ENCODE peak calls at places on chromosomes 16 and 17, in five cellular contexts. P is Caco-2; J is stimulated activated CD4-positive, alpha-beta T cell treated with anti-CD3 and anti-CD28 coated beads, Interleukin-1b, Interleukin-23, amount 100 ng/mL, for 4 hours; A is suprapubic skin; T is endothelial cell. Z is an unnamed sample.
A peak's percentile ranks its signal among the peaks of the same experiment; 100 is the strongest.

GRCh38 chr17:65855245-65855644 is 293.8 kb upstream of the AXIN2 start:
- DNase-seq in J (no peak), A (no peak), T (no peak), P (no peak), Z (no peak)

GRCh38 chr16:76228546-76229146 is 48.6 kb upstream of the CNTNAP4 start:
- DNase-seq in J (no peak), A (no peak), P (no peak), T (no peak), Z (no peak)

GRCh38 chr17:38663125-38663751 is 11.5 kb downstream of the EPOP start:
- DNase-seq in A (no peak), P (peak; percentile 95), T (peak; percentile 85), J (peak; percentile 36), Z (no peak)

GRCh38 chr17:37790153-37790552 is 45.3 kb upstream of the HNF1B start:
- DNase-seq in T (no peak), P (no peak), J (no peak), A (no peak), Z (no peak)

GRCh38 chr16:14486520-14487303 is 143.3 kb downstream of the PARN start:
- DNase-seq in J (no peak), T (no peak), A (peak; percentile 87), P (peak; percentile 74), Z (no peak)

GRCh38 chr16:88430185-88430523 is 22.9 kb upstream of the ZFPM1 start:
- DNase-seq in A (no peak), P (no peak), T (peak; percentile 38), J (no peak), Z (peak; percentile 26)

GRCh38 chr16:11595908-11596504 is 9.3 kb upstream of the LITAF start:
- DNase-seq in A (no peak), P (no peak), J (no peak), T (no peak), Z (no peak)

GRCh38 chr17:42248351-42249179 is 27.6 kb downstream of the STAT5B start:
- DNase-seq in P (no peak), T (peak; percentile 50), J (peak; percentile 23), A (peak; percentile 89), Z (peak; percentile 95)

GRCh38 chr16:83574388-83574787 is 233.4 kb upstream of the HSBP1 start:
- DNase-seq in T (no peak), P (peak; percentile 7), J (no peak), A (no peak), Z (no peak)

GRCh38 chr17:50924800-50925199 is 58.6 kb upstream of the TOB1 start:
- DNase-seq in A (no peak), T (no peak), P (no peak), J (no peak), Z (no peak)

GRCh38 chr16:67959520-67959919 is 8.9 kb downstream of the SLC12A4 start:
- DNase-seq in J (no peak), T (no peak), P (no peak), A (no peak), Z (no peak)

GRCh38 chr16:87448866-87449265 is 44.0 kb downstream of the ZCCHC14 start:
- DNase-seq in A (no peak), J (no peak), T (no peak), P (no peak), Z (no peak)

GRCh38 chr16:88634141-88634993 is 4.0 kb upstream of the IL17C start:
- DNase-seq in J (peak; percentile 34), A (no peak), T (peak; percentile 69), P (no peak), Z (peak; percentile 34)

GRCh38 chr16:54511181-54511731 is 224.7 kb upstream of the IRX3 start:
- DNase-seq in P (no peak), J (no peak), A (no peak), T (no peak), Z (no peak)

GRCh38 chr17:39653662-39654331 is 11.4 kb upstream of the TCAP start:
- DNase-seq in T (peak; percentile 83), P (peak; percentile 69), A (no peak), J (peak; percentile 72), Z (peak; percentile 67)

GRCh38 chr17:47665655-47666054 is 15.9 kb downstream of the KPNB1 start:
- DNase-seq in A (no peak), J (no peak), P (no peak), T (no peak), Z (no peak)

GRCh38 chr17:65166785-65167184 is 29.6 kb downstream of the RGS9 start:
- DNase-seq in T (no peak), P (no peak), A (no peak), J (no peak), Z (no peak)

GRCh38 chr16:52488837-52489289 is 58.1 kb downstream of the TOX3 start:
- DNase-seq in T (no peak), A (no peak), J (no peak), P (peak; percentile 44), Z (no peak)

GRCh38 chr17:50209472-50210248 is 8.2 kb upstream of the COL1A1 start:
- DNase-seq in T (peak; percentile 47), A (peak; percentile 97), P (peak; percentile 67), J (no peak), Z (no peak)

GRCh38 chr17:82097187-82097918 is 683 bp downstream of the FASN start:
- DNase-seq in J (no peak), T (peak; percentile 62), P (peak; percentile 74), A (no peak), Z (peak; percentile 23)

GRCh38 chr17:40735016-40735415 is 20.1 kb downstream of the KRT25 start:
- DNase-seq in J (no peak), T (no peak), A (no peak), P (no peak), Z (no peak)

GRCh38 chr17:82384730-82385429 is 13.3 kb downstream of the UTS2R start:
- DNase-seq in A (no peak), P (peak; percentile 67), T (no peak), J (no peak), Z (no peak)

GRCh38 chr17:76384987-76385891 is 830 bp downstream of the SPHK1 start:
- DNase-seq in P (peak; percentile 52), T (peak; percentile 36), A (no peak), J (peak; percentile 41), Z (peak; percentile 29)

GRCh38 chr17:28949185-28950016 is 1.9 kb downstream of the PHF12 start:
- DNase-seq in A (peak; percentile 90), J (peak; percentile 56), P (peak; percentile 70), T (peak; percentile 52), Z (peak; percentile 59)

GRCh38 chr17:15261818-15262290 is 3.3 kb downstream of the PMP22 start:
- DNase-seq in P (peak; percentile 2), J (no peak), T (peak; percentile 15), A (no peak), Z (no peak)

GRCh38 chr17:81025756-81026155 is 9.2 kb upstream of the BAIAP2 start:
- DNase-seq in A (no peak), J (no peak), P (no peak), T (no peak), Z (no peak)

GRCh38 chr17:82895087-82895486 is 55.3 kb upstream of the ZNF750 start:
- DNase-seq in A (no peak), J (no peak), P (no peak), T (no peak), Z (no peak)

GRCh38 chr17:32755045-32755805 is 121.7 kb downstream of the MYO1D start:
- DNase-seq in T (no peak), J (no peak), A (no peak), P (peak; percentile 24), Z (peak; percentile 45)